ENCODE peak calls at places on chromosomes 3 and 15, in six cellular contexts. I is ovary, P is stomach, B is transverse colon, S is HepG2, Z is SK-N-SH. O is an unnamed sample. For H3K27me3, the result is how much of the 10 kb centered on the place peaks cover.

GRCh38 chr3:27133062-27133461 is 236.1 kb downstream of the NEK10 start:
- DNase-seq in I (no peak), P (no peak), B (no peak), S (peak), Z (no peak), O (no peak)

GRCh38 chr3:115615451-115615850 is 7.9 kb upstream of the GAP43 start:
- DNase-seq in I (no peak), P (no peak), B (no peak), S (no peak), Z (no peak), O (no peak)

GRCh38 chr15:75594276-75594675 is 15.2 kb upstream of the PTPN9 start:
- DNase-seq in I (no peak), P (no peak), B (no peak), S (no peak), Z (no peak), O (no peak)

GRCh38 chr15:87619161-87619960 is 637.2 kb downstream of the NTRK3 start:
- DNase-seq in I (no peak), P (no peak), B (no peak), S (no peak), Z (peak), O (no peak)

GRCh38 chr3:194310516-194310915 is 40.6 kb downstream of the CPN2 start:
- DNase-seq in I (no peak), P (no peak), B (no peak), S (no peak), Z (no peak), O (no peak)

GRCh38 chr15:63623231-63623969 is 26.2 kb downstream of the FBXL22 start:
- DNase-seq in I (no peak), P (no peak), B (no peak), S (no peak), Z (no peak), O (no peak)

GRCh38 chr3:65830948-65831732 is 207.6 kb downstream of the MAGI1 start:
- DNase-seq in I (no peak), P (no peak), B (no peak), S (no peak), Z (no peak), O (no peak)

GRCh38 chr3:109155828-109156227 is 19.3 kb downstream of the C3orf85 start:
- DNase-seq in I (no peak), P (no peak), B (no peak), S (no peak), Z (no peak), O (no peak)

GRCh38 chr3:187700249-187700648 is 2.1 kb downstream of the RTP2 start:
- DNase-seq in I (no peak), P (no peak), B (no peak), S (no peak), Z (no peak), O (no peak)

GRCh38 chr15:58273104-58273503 is 134.9 kb downstream of the AQP9 start:
- DNase-seq in I (no peak), P (no peak), B (no peak), S (no peak), Z (no peak), O (no peak)

GRCh38 chr3:115960799-115961198 is 337.5 kb downstream of the GAP43 start:
- DNase-seq in I (no peak), P (no peak), B (no peak), S (no peak), Z (peak), O (no peak)

GRCh38 chr3:132161608-132162007 is 126.8 kb upstream of the CPNE4 start:
- DNase-seq in I (no peak), P (no peak), B (no peak), S (no peak), Z (no peak), O (no peak)

GRCh38 chr3:33758874-33759273 is 39.6 kb upstream of the PDCD6IP start:
- DNase-seq in I (no peak), P (no peak), B (no peak), S (no peak), Z (no peak), O (no peak)

GRCh38 chr15:77384086-77384485 is 35.8 kb downstream of the PEAK1 start:
- DNase-seq in I (no peak), P (no peak), B (no peak), S (no peak), Z (no peak), O (no peak)

GRCh38 chr3:117059054-117059989 is 349.7 kb downstream of the TUSC7 start:
- DNase-seq in I (no peak), P (no peak), B (no peak), S (peak), Z (peak), O (no peak)

GRCh38 chr3:5090197-5090596 is 31.9 kb upstream of the ARL8B start:
- DNase-seq in I (no peak), P (no peak), B (no peak), S (no peak), Z (no peak), O (no peak)

GRCh38 chr15:79738198-79738597 is 158.6 kb downstream of the MTHFS start:
- DNase-seq in I (no peak), P (no peak), B (no peak), S (no peak), Z (peak), O (no peak)

GRCh38 chr3:49173792-49174170 is 2.4 kb downstream of the KLHDC8B start:
- DNase-seq in I (no peak), P (no peak), B (no peak), S (no peak), Z (peak), O (no peak)

GRCh38 chr3:142963266-142964149 is at the start of gene PAQR9:
- DNase-seq in I (no peak), P (no peak), B (no peak), S (peak), Z (peak), O (no peak)

GRCh38 chr15:81385110-81386076 is 11.4 kb upstream of the TMC3 start:
- DNase-seq in I (no peak), P (peak), B (peak), S (peak), Z (no peak), O (no peak)

GRCh38 chr15:28021281-28022039 is 77.7 kb downstream of the OCA2 start:
- DNase-seq in I (peak), P (no peak), B (peak), S (peak), Z (peak), O (peak)

GRCh38 chr15:101579766-101580165 is 72.4 kb downstream of the TM2D3 start:
- DNase-seq in I (no peak), P (no peak), B (no peak), S (no peak), Z (no peak), O (no peak)

GRCh38 chr15:101583284-101583683 is 68.9 kb downstream of the TM2D3 start:
- DNase-seq in I (no peak), P (no peak), B (no peak), S (no peak), Z (no peak), O (no peak)

GRCh38 chr15:101578443-101578894 is 73.7 kb downstream of the TM2D3 start:
- DNase-seq in I (peak), P (peak), B (peak), S (peak), Z (peak), O (peak)
- H3K27me3 ChIP-seq in I (under half), P (under half), B (under half), S (under half), Z (under half), O (under half)

GRCh38 chr3:101868534-101869464 is 19.5 kb downstream of the NFKBIZ start:
- DNase-seq in I (no peak), P (peak), B (peak), S (no peak), Z (no peak), O (no peak)
- TF ChIP-seq EP300 in I (no peak), P (no peak), B (no peak), S (no peak), Z (no peak), O (no peak)

DNA sequence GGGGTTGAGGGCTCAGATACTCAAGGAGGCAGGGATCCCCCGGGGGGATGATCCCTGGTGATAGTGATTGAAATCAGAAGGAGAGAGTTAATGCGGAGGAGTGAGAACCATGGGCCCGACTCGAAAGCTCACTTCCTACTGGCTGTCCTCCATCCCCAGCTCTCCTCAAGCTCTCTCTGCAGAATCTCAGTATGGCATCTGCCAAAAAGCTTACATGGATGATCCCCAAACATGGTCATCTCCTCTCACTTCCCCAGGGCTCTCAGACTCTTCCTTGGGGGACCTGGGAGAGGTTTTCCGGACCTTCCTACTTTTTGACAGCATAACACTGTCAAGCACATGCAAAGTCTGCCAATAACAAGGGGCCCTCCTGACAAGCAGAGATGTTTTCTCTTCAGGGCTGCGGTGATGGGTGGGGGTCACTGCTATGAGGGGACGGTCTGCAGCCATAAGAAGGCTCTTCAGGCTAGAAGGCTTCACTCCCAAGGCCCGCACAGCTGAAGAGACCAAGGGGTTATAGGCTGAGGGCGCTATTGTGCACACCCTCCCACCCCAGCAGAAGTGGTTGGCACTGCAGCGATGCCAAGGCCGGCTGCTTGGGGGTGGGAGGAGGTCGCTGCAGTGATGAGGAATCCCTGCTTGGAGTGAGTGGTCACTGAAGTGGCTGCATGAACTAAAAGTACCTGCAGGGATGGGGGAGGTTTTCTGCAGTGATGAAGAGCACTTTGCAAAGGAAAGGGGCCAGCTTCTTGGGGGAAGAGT is 828 bp upstream of the VWA5B2 start:
- DNase-seq in I (no peak), P (no peak), B (no peak), S (no peak), Z (peak), O (no peak)
- H3K27me3 ChIP-seq in I (under half), P (half or more), B (half or more), S (under half), Z (under half), O (under half)

DNA sequence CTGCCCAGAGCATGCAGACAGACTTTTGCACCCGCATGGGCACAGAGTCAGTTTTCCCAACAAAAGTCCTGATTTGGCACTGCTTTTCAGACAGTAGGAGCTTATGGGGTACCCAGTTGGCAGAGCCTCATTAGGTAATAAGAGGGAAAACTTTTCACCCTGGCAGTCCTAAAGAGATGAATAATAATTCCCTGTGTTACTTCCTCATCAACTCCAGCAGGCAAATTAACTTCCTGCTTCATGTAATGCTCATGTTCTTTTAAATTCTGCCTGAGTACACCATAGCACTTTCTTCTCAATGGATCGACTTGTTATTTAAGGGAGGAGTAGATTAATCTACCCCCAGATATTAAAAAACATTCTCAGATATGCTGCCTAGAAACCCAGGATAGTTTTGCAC is 214.4 kb downstream of the KCNMB2 start:
- DNase-seq in I (no peak), P (no peak), B (no peak), S (no peak), Z (no peak), O (no peak)
- TF ChIP-seq EP300 in I (no peak), P (no peak), B (no peak), S (no peak), Z (no peak), O (no peak)

GRCh38 chr15:73781038-73781925 is 28.1 kb upstream of the INSYN1 start:
- DNase-seq in I (no peak), P (no peak), B (no peak), S (no peak), Z (no peak), O (no peak)

GRCh38 chr15:73787621-73788020 is 34.5 kb upstream of the INSYN1 start:
- DNase-seq in I (no peak), P (no peak), B (no peak), S (no peak), Z (no peak), O (no peak)

GRCh38 chr15:73782339-73782979 is 29.3 kb upstream of the INSYN1 start:
- DNase-seq in I (no peak), P (no peak), B (no peak), S (no peak), Z (no peak), O (no peak)

GRCh38 chr15:73786518-73786917 is 33.4 kb upstream of the INSYN1 start:
- DNase-seq in I (peak), P (no peak), B (no peak), S (no peak), Z (no peak), O (no peak)

GRCh38 chr15:73784299-73784698 is 31.1 kb upstream of the INSYN1 start:
- DNase-seq in I (no peak), P (no peak), B (no peak), S (no peak), Z (peak), O (no peak)
- H3K27me3 ChIP-seq in I (under half), P (under half), B (under half), S (under half), Z (under half), O (under half)

DNA sequence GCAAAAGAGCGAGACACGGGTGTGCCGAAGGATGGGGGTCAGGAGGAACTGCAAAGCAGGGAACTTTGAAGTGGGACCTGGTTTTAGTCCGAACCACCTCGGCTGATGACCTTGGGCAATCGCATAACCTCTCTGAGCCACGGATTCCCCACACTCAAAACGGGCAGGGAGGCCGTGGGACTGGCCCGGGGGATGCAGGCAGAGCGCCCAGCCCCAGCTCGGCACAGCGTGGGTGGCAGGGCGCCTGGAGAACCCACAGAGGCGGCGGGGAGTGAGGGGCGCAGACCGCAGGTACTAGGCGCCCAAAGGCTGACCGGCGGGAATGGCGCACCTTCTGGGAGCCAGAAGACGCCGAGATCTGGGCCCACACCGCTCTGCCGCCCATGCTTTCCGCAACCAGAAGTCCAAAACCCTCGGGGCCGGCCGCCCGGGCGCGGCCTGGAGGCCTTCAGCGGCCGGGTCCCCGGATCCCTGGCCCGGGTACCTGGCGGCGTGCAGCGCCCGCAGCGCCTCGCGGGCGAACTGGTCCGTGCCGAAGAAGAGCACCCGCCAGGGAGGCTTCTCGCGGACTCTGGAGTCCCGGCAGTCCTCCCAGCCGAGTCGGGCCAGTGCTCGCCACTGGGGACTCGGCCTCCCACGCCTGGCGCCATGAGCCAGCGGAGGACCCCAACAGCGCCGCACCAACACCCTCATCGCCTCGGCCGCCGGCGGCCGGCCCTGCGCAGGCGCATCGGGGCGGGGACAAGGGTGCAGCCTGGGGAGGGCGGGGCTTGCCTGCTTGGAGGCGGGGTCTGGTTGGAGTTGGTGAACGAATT is at the start of gene MTFMT:
- DNase-seq in I (peak), P (peak), B (peak), S (peak), Z (peak), O (peak)
- TF ChIP-seq EP300 in I (no peak), P (no peak), B (no peak), S (no peak), Z (no peak), O (no peak)

DNA sequence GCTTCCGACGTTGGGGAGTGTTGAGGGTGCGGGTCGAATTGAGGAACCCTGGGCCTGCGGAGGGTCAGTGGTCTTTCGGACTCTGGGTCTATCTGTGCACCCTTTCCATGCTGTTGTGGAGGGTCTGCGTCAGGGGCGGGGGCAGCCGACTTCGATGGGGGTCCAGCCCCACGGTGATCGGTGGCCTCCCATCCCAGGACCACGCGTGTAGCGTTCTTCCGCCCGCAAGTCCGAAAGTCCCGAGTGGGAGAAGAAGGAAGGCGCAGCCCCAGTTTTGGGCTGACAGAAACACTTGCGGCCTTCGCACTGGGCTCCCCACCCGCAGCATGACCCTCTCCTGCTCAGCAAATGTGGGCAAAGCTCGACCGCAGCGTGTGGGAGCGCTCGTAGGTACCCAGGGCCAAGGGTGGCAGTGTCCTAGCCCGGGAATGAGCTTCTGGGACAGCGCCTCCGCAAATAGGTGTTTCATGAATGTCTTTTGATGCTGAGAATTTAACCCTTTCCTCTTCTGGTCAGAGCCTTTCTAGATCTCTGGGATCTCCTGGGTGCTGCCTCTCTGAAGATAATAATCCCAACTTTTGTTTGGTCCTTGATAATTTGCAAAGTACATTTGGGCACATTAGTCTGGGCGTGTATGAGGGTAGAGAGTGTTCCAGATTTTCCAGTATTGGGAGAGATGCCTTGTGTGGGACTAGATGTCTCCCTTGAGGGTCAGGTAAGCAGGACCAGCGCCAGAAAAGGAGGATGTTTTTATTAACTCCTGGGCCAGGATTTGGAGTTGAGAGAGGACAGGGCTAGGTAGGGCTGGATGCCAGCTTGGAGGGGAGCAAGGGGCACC is 2.3 kb upstream of the DLL4 start:
- DNase-seq in I (no peak), P (no peak), B (no peak), S (no peak), Z (no peak), O (no peak)
- H3K27me3 ChIP-seq in I (under half), P (half or more), B (half or more), S (under half), Z (half or more), O (half or more)

GRCh38 chr15:64701482-64701881 is 73.9 kb downstream of the RBPMS2 start:
- DNase-seq in I (no peak), P (no peak), B (no peak), S (no peak), Z (no peak), O (no peak)

GRCh38 chr15:64703632-64703959 is 71.8 kb downstream of the RBPMS2 start:
- DNase-seq in I (no peak), P (no peak), B (no peak), S (no peak), Z (peak), O (no peak)

GRCh38 chr15:64701051-64701450 is 74.3 kb downstream of the RBPMS2 start:
- DNase-seq in I (no peak), P (no peak), B (no peak), S (no peak), Z (no peak), O (no peak)

GRCh38 chr15:64705006-64705405 is 70.4 kb downstream of the RBPMS2 start:
- DNase-seq in I (no peak), P (no peak), B (no peak), S (no peak), Z (no peak), O (no peak)

DNA sequence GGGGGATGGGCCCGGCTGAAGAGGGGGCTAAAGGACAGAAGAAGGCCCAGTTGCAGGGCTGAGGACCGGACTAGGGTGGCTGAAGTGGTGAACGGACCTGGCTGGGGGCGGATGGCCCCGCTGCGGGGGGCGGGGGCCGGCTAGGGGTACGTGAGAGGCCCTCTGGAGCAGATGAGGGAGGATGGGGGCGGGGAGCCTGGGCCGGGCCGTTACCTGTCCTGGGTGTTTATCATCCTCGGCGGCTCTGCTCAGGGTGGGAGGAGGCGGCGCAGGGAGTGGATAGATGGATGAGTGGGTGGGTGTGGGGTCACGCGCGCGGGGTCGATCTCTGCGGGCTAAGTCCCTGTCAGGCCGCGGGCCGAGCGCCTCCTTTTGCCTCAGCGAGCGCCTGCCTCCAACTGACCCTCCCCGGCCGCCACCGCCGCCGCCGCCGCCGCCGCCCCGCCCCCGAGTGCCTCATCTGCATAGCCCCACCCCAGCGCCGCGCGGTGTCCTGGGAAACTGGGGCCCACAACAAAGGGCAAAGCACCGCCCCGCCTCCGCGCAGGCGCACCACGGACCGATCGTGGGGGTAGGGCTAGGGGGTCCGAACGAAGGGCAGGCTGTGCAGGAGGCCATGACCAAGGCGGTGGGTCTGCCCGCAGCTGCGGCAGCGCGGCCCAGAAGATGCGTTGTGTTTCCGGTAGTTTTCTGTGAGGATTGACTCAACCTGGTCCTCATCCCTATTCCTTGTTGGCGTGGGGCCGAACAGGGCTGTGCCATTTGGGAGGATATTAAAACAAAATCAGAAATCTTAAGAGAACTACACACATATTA is 72.4 kb downstream of the RBPMS2 start:
- DNase-seq in I (peak), P (peak), B (peak), S (peak), Z (peak), O (peak)
- TF ChIP-seq EP300 in I (no peak), P (no peak), B (peak), S (no peak), Z (no peak), O (no peak)

GRCh38 chr15:70016511-70016994 is 81.2 kb downstream of the TLE3 start:
- DNase-seq in I (no peak), P (no peak), B (peak), S (no peak), Z (no peak), O (no peak)

GRCh38 chr15:70014311-70014707 is 83.4 kb downstream of the TLE3 start:
- DNase-seq in I (no peak), P (no peak), B (no peak), S (no peak), Z (no peak), O (no peak)

GRCh38 chr15:70017025-70017424 is 80.7 kb downstream of the TLE3 start:
- DNase-seq in I (no peak), P (no peak), B (no peak), S (no peak), Z (no peak), O (no peak)

GRCh38 chr15:70013647-70014310 is 83.9 kb downstream of the TLE3 start:
- DNase-seq in I (no peak), P (no peak), B (no peak), S (no peak), Z (no peak), O (no peak)

GRCh38 chr15:70014860-70015490 is 82.7 kb downstream of the TLE3 start:
- DNase-seq in I (no peak), P (peak), B (peak), S (no peak), Z (no peak), O (no peak)
- H3K27me3 ChIP-seq in I (under half), P (under half), B (under half), S (under half), Z (under half), O (under half)